ENCODE peak calls at places on chromosomes 4 and X, in ten cellular contexts. F is effector memory CD8-positive, alpha-beta T cell; C is activated naive CD4-positive, alpha-beta T cell; J is brain microvascular endothelial cell; B is ELR; W is thyroid gland; Y is Daoy; Z is esophagus squamous epithelium; V is stimulated activated CD4-positive, alpha-beta T cell treated with anti-CD3 and anti-CD28 coated beads, Interleukin-4, amount 100 ng/mL, for 24 hours; Q is NCI-H748 treated with DMSO at 0.1 percent for 48 hours. I is an unnamed sample.
A peak's percentile ranks its signal among the peaks of the same experiment; 100 is the strongest.

GRCh38 chr4:55318135-55318534 is 27.9 kb upstream of the SRD5A3 start:
- DNase-seq in F (no peak), C (no peak), J (no peak), B (no peak), W (no peak), Y (no peak), Z (no peak), V (peak; percentile 5), Q (no peak), I (no peak)

GRCh38 chrX:15988661-15989603 is 134.3 kb upstream of the AP1S2 start:
- DNase-seq in F (no peak), C (no peak), J (peak; percentile 63), B (peak; percentile 71), W (no peak), Y (peak; percentile 70), Z (no peak), V (no peak), Q (no peak), I (no peak)

GRCh38 chr4:96543346-96543745 is 703.5 kb downstream of the PDHA2 start:
- DNase-seq in F (no peak), C (no peak), J (no peak), B (no peak), W (no peak), Y (no peak), Z (no peak), V (no peak), Q (no peak), I (no peak)

GRCh38 chr4:22695917-22696316 is 3.2 kb downstream of the GBA3 start:
- DNase-seq in F (no peak), C (no peak), J (no peak), B (no peak), W (no peak), Y (no peak), Z (no peak), V (no peak), Q (no peak), I (no peak)

GRCh38 chr4:149746281-149746680 is 69.4 kb downstream of the IQCM start:
- DNase-seq in F (no peak), C (no peak), J (no peak), B (no peak), W (no peak), Y (no peak), Z (no peak), V (no peak), Q (no peak), I (no peak)

GRCh38 chr4:74440356-74440755 is 4.6 kb upstream of the AREG start:
- DNase-seq in F (no peak), C (no peak), J (no peak), B (no peak), W (no peak), Y (no peak), Z (no peak), V (no peak), Q (no peak), I (no peak)

GRCh38 chr4:82357640-82358039 is 16.2 kb downstream of the HNRNPD start:
- DNase-seq in F (no peak), C (no peak), J (no peak), B (no peak), W (no peak), Y (no peak), Z (no peak), V (no peak), Q (no peak), I (no peak)

GRCh38 chrX:95903490-95903889 is 781.2 kb upstream of the DIAPH2 start:
- DNase-seq in F (no peak), C (no peak), J (peak; percentile 2), B (no peak), W (no peak), Y (no peak), Z (no peak), V (no peak), Q (no peak), I (peak; percentile 48)

GRCh38 chr4:120869511-120870278 is 52.8 kb downstream of the PRDM5 start:
- DNase-seq in F (no peak), C (no peak), J (no peak), B (no peak), W (no peak), Y (no peak), Z (no peak), V (no peak), Q (no peak), I (no peak)

GRCh38 chr4:173264245-173264959 is 69.8 kb downstream of the HMGB2 start:
- DNase-seq in F (no peak), C (no peak), J (peak; percentile 22), B (no peak), W (peak; percentile 21), Y (peak; percentile 53), Z (no peak), V (peak; percentile 11), Q (peak; percentile 67), I (no peak)

GRCh38 chr4:97504713-97505112 is 638.6 kb downstream of the STPG2 start:
- DNase-seq in F (no peak), C (no peak), J (no peak), B (no peak), W (no peak), Y (no peak), Z (no peak), V (no peak), Q (no peak), I (no peak)

GRCh38 chr4:12472082-12472481 is 1012.1 kb downstream of the RAB28 start:
- DNase-seq in F (no peak), C (no peak), J (no peak), B (no peak), W (no peak), Y (no peak), Z (no peak), V (no peak), Q (no peak), I (no peak)

GRCh38 chr4:44425614-44426208 is 22.9 kb downstream of the KCTD8 start:
- DNase-seq in F (no peak), C (no peak), J (peak; percentile 12), B (peak; percentile 17), W (peak; percentile 10), Y (no peak), Z (no peak), V (no peak), Q (peak; percentile 24), I (peak; percentile 50)

I was measured in ecto neural progenitor cell.